ENCODE peak calls at places on chromosomes 16 and 17, in seven cellular contexts. One of them, this sample, is unnamed.

GRCh38 chr16:81514041-81514559 is 69.5 kb downstream of the CMIP start:
- DNase-seq in H9: no peak
- DNase-seq in WTC11: no peak
- DNase-seq in left ventricle myocardium inferior: no peak
- DNase-seq in nephron progenitor cell: no peak
- DNase-seq in cardiac fibroblast: no peak
- DNase-seq in AG09309: no peak
- DNase-seq in this sample: no peak

GRCh38 chr16:57544129-57544653 is 1.7 kb downstream of the ADGRG5 start:
- DNase-seq in H9: peak
- DNase-seq in WTC11: no peak
- DNase-seq in left ventricle myocardium inferior: no peak
- DNase-seq in nephron progenitor cell: no peak
- DNase-seq in cardiac fibroblast: no peak
- DNase-seq in AG09309: no peak
- DNase-seq in this sample: peak

GRCh38 chr17:40915721-40916256 is 21.7 kb downstream of the KRT23 start:
- DNase-seq in H9: no peak
- DNase-seq in WTC11: no peak
- DNase-seq in left ventricle myocardium inferior: no peak
- DNase-seq in nephron progenitor cell: no peak
- DNase-seq in cardiac fibroblast: peak
- DNase-seq in AG09309: peak
- DNase-seq in this sample: no peak

GRCh38 chr17:28928061-28928460 is 23.3 kb downstream of the PHF12 start:
- DNase-seq in H9: no peak
- DNase-seq in WTC11: no peak
- DNase-seq in left ventricle myocardium inferior: no peak
- DNase-seq in nephron progenitor cell: no peak
- DNase-seq in cardiac fibroblast: peak
- DNase-seq in AG09309: no peak
- DNase-seq in this sample: no peak

GRCh38 chr17:1724869-1725641 is 551 bp downstream of the WDR81 start:
- DNase-seq in H9: no peak
- DNase-seq in WTC11: peak
- DNase-seq in left ventricle myocardium inferior: no peak
- DNase-seq in nephron progenitor cell: peak
- DNase-seq in cardiac fibroblast: no peak
- DNase-seq in AG09309: no peak
- DNase-seq in this sample: no peak

GRCh38 chr17:6101706-6102105 is 31.5 kb downstream of the WSCD1 start:
- DNase-seq in H9: no peak
- DNase-seq in WTC11: no peak
- DNase-seq in left ventricle myocardium inferior: no peak
- DNase-seq in nephron progenitor cell: no peak
- DNase-seq in cardiac fibroblast: no peak
- DNase-seq in AG09309: no peak
- DNase-seq in this sample: no peak

GRCh38 chr16:62363451-62363850 is 327.2 kb upstream of the CDH8 start:
- DNase-seq in H9: peak
- DNase-seq in WTC11: no peak
- DNase-seq in left ventricle myocardium inferior: no peak
- DNase-seq in nephron progenitor cell: no peak
- DNase-seq in cardiac fibroblast: no peak
- DNase-seq in AG09309: no peak
- DNase-seq in this sample: no peak

GRCh38 chr16:47463771-47464624 is 2.9 kb downstream of the PHKB start:
- DNase-seq in H9: no peak
- DNase-seq in WTC11: no peak
- DNase-seq in left ventricle myocardium inferior: no peak
- DNase-seq in nephron progenitor cell: no peak
- DNase-seq in cardiac fibroblast: no peak
- DNase-seq in AG09309: no peak
- DNase-seq in this sample: no peak

GRCh38 chr17:43570518-43570928 is 24.4 kb upstream of the ETV4 start:
- DNase-seq in H9: no peak
- DNase-seq in WTC11: no peak
- DNase-seq in left ventricle myocardium inferior: no peak
- DNase-seq in nephron progenitor cell: no peak
- DNase-seq in cardiac fibroblast: peak
- DNase-seq in AG09309: no peak
- DNase-seq in this sample: no peak

GRCh38 chr16:81837312-81837748 is 58.2 kb downstream of the PLCG2 start:
- DNase-seq in H9: no peak
- DNase-seq in WTC11: no peak
- DNase-seq in left ventricle myocardium inferior: no peak
- DNase-seq in nephron progenitor cell: no peak
- DNase-seq in cardiac fibroblast: no peak
- DNase-seq in AG09309: no peak
- DNase-seq in this sample: no peak

GRCh38 chr17:40177275-40177874 is at the start of gene RAPGEFL1:
- DNase-seq in H9: peak
- DNase-seq in WTC11: peak
- DNase-seq in left ventricle myocardium inferior: peak
- DNase-seq in nephron progenitor cell: peak
- DNase-seq in cardiac fibroblast: peak
- DNase-seq in AG09309: no peak
- DNase-seq in this sample: peak

GRCh38 chr16:67533024-67533560 is 4.5 kb downstream of the RIPOR1 start:
- DNase-seq in H9: no peak
- DNase-seq in WTC11: no peak
- DNase-seq in left ventricle myocardium inferior: no peak
- DNase-seq in nephron progenitor cell: no peak
- DNase-seq in cardiac fibroblast: no peak
- DNase-seq in AG09309: no peak
- DNase-seq in this sample: no peak

GRCh38 chr17:15290605-15291004 is 25.5 kb upstream of the PMP22 start:
- DNase-seq in H9: no peak
- DNase-seq in WTC11: no peak
- DNase-seq in left ventricle myocardium inferior: no peak
- DNase-seq in nephron progenitor cell: no peak
- DNase-seq in cardiac fibroblast: peak
- DNase-seq in AG09309: no peak
- DNase-seq in this sample: no peak

GRCh38 chr16:53457670-53458069 is 23.4 kb downstream of the RBL2 start:
- DNase-seq in H9: no peak
- DNase-seq in WTC11: no peak
- DNase-seq in left ventricle myocardium inferior: no peak
- DNase-seq in nephron progenitor cell: no peak
- DNase-seq in cardiac fibroblast: no peak
- DNase-seq in AG09309: no peak
- DNase-seq in this sample: peak

GRCh38 chr16:86806838-86807351 is 228.5 kb downstream of the FOXL1 start:
- DNase-seq in H9: peak
- DNase-seq in WTC11: peak
- DNase-seq in left ventricle myocardium inferior: no peak
- DNase-seq in nephron progenitor cell: peak
- DNase-seq in cardiac fibroblast: no peak
- DNase-seq in AG09309: no peak
- DNase-seq in this sample: no peak

GRCh38 chr16:57859331-57859730 is 57.0 kb upstream of the KIFC3 start:
- DNase-seq in H9: no peak
- DNase-seq in WTC11: peak
- DNase-seq in left ventricle myocardium inferior: no peak
- DNase-seq in nephron progenitor cell: no peak
- DNase-seq in cardiac fibroblast: peak
- DNase-seq in AG09309: no peak
- DNase-seq in this sample: no peak

GRCh38 chr17:75589017-75589918 is 1.7 kb downstream of the MYO15B start:
- DNase-seq in H9: peak
- DNase-seq in WTC11: peak
- DNase-seq in left ventricle myocardium inferior: peak
- DNase-seq in nephron progenitor cell: peak
- DNase-seq in cardiac fibroblast: peak
- DNase-seq in AG09309: peak
- DNase-seq in this sample: peak

GRCh38 chr16:56950881-56951771 is 10.6 kb upstream of the CETP start:
- DNase-seq in H9: peak
- DNase-seq in WTC11: peak
- DNase-seq in left ventricle myocardium inferior: peak
- DNase-seq in nephron progenitor cell: peak
- DNase-seq in cardiac fibroblast: peak
- DNase-seq in AG09309: no peak
- DNase-seq in this sample: peak

GRCh38 chr16:46862555-46863447 is 21.4 kb upstream of the GPT2 start:
- DNase-seq in H9: no peak
- DNase-seq in WTC11: no peak
- DNase-seq in left ventricle myocardium inferior: no peak
- DNase-seq in nephron progenitor cell: no peak
- DNase-seq in cardiac fibroblast: peak
- DNase-seq in AG09309: no peak
- DNase-seq in this sample: no peak

DNA sequence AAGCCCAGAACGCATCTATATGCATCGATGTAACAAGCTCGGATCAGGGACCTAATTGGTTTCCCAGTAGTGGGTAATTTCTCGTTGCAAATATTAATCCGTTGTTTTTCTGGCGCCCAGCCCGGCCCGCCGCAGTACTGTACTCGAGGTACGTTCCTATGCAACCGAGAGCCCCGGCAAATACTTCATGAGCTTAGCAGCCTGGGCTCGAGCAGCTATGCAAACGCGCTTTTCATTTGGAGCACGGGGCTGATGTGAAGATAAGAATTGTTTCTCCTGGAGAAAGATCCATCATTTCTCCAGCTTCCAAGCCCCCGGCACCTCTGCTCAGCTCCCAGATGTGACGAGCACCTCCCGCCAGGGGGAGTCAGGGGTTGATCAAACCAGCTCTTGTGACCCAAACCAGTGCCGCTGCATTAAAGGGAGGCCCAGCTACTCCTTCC is 229.8 kb downstream of the KATNIP start:
- DNase-seq in H9: peak
- DNase-seq in WTC11: peak
- DNase-seq in left ventricle myocardium inferior: no peak
- DNase-seq in nephron progenitor cell: peak
- DNase-seq in cardiac fibroblast: peak
- DNase-seq in AG09309: peak
- DNase-seq in this sample: no peak
- TF ChIP-seq CTCF in H9: peak
- TF ChIP-seq CTCF in WTC11: peak
- TF ChIP-seq CTCF in left ventricle myocardium inferior: peak
- TF ChIP-seq CTCF in nephron progenitor cell: peak
- TF ChIP-seq CTCF in cardiac fibroblast: peak
- TF ChIP-seq CTCF in AG09309: peak
- TF ChIP-seq CTCF in this sample: no peak

GRCh38 chr17:38883592-38884526 is 14.0 kb downstream of the LASP1 start:
- DNase-seq in H9: peak
- DNase-seq in WTC11: no peak
- DNase-seq in left ventricle myocardium inferior: no peak
- DNase-seq in nephron progenitor cell: no peak
- DNase-seq in cardiac fibroblast: peak
- DNase-seq in AG09309: no peak
- DNase-seq in this sample: no peak
- TF ChIP-seq CTCF in H9: no peak
- TF ChIP-seq CTCF in WTC11: no peak
- TF ChIP-seq CTCF in left ventricle myocardium inferior: peak
- TF ChIP-seq CTCF in nephron progenitor cell: no peak
- TF ChIP-seq CTCF in cardiac fibroblast: peak
- TF ChIP-seq CTCF in AG09309: no peak
- TF ChIP-seq CTCF in this sample: peak

DNA sequence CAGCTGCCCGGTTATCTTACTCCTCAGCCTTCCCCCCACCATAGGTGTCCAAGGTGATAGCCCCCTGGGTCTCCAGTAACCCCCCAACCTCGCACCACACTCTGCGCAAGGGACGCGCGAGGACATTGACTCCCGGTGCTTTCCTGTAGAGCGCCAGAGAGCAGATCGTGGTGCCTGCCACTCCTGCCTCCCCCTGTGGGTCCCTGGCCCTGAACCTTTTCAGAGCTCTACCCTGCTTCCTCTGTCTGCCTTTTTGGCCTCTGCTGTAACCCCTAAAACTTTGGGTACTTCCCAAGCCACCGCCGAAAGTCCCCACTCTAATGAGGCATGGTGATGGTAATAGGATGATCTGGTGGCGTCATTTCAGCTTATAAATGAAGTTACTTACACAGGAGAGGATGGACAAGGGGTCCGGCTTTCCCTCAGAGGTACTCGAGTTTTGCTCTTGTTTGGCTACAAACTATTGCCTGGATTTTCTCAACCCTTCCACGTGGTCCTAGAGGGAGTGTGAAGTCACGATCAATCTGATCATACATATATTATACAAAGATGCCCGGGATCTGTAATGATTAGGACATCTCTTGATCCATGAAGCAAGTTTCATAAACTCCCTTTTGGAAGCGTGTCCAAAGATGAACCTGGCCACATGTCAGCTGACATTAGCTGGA is 2.1 kb upstream of the CDH11 start:
- DNase-seq in H9: no peak
- DNase-seq in WTC11: no peak
- DNase-seq in left ventricle myocardium inferior: no peak
- DNase-seq in nephron progenitor cell: no peak
- DNase-seq in cardiac fibroblast: no peak
- DNase-seq in AG09309: no peak
- DNase-seq in this sample: no peak
- TF ChIP-seq CTCF in H9: no peak
- TF ChIP-seq CTCF in WTC11: no peak
- TF ChIP-seq CTCF in left ventricle myocardium inferior: no peak
- TF ChIP-seq CTCF in nephron progenitor cell: no peak
- TF ChIP-seq CTCF in cardiac fibroblast: no peak
- TF ChIP-seq CTCF in AG09309: no peak
- TF ChIP-seq CTCF in this sample: no peak

GRCh38 chr17:61554209-61554608 is 36.8 kb downstream of the NACA2 start:
- DNase-seq in H9: no peak
- DNase-seq in WTC11: no peak
- DNase-seq in left ventricle myocardium inferior: no peak
- DNase-seq in nephron progenitor cell: no peak
- DNase-seq in cardiac fibroblast: no peak
- DNase-seq in AG09309: no peak
- DNase-seq in this sample: no peak

GRCh38 chr17:61547113-61547512 is 43.9 kb downstream of the NACA2 start:
- DNase-seq in H9: no peak
- DNase-seq in WTC11: no peak
- DNase-seq in left ventricle myocardium inferior: no peak
- DNase-seq in nephron progenitor cell: no peak
- DNase-seq in cardiac fibroblast: no peak
- DNase-seq in AG09309: no peak
- DNase-seq in this sample: no peak

GRCh38 chr17:61556224-61557188 is 34.5 kb downstream of the NACA2 start:
- DNase-seq in H9: no peak
- DNase-seq in WTC11: no peak
- DNase-seq in left ventricle myocardium inferior: no peak
- DNase-seq in nephron progenitor cell: no peak
- DNase-seq in cardiac fibroblast: no peak
- DNase-seq in AG09309: no peak
- DNase-seq in this sample: no peak

GRCh38 chr17:61555127-61555531 is 35.9 kb downstream of the NACA2 start:
- DNase-seq in H9: no peak
- DNase-seq in WTC11: no peak
- DNase-seq in left ventricle myocardium inferior: no peak
- DNase-seq in nephron progenitor cell: no peak
- DNase-seq in cardiac fibroblast: no peak
- DNase-seq in AG09309: no peak
- DNase-seq in this sample: no peak

DNA sequence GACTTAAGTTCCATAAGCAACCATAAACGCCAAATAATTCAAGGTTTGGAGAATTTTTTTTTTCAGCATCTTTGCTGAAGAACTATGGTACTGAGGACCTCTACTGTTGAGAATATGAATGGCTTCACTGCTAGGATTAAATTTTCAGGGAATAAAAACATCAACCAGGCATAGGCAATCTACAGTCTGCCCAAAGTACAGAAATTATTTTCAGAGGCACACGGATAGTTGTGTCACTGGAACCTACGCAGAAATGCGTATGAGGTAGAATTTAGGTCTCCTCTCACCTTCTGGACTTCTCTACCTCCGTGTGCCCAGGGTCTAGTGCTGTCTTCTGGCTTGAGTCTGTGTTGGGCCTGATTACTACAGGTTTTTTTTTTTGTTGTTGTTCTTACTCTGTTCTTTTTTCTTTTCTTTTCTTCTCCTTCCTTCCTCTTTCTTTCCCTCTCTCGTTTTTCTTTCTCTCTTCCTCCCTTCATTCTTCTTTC is 39.7 kb downstream of the NACA2 start:
- DNase-seq in H9: no peak
- DNase-seq in WTC11: no peak
- DNase-seq in left ventricle myocardium inferior: no peak
- DNase-seq in nephron progenitor cell: no peak
- DNase-seq in cardiac fibroblast: peak
- DNase-seq in AG09309: no peak
- DNase-seq in this sample: no peak
- TF ChIP-seq CTCF in H9: peak
- TF ChIP-seq CTCF in WTC11: no peak
- TF ChIP-seq CTCF in left ventricle myocardium inferior: peak
- TF ChIP-seq CTCF in nephron progenitor cell: peak
- TF ChIP-seq CTCF in cardiac fibroblast: peak
- TF ChIP-seq CTCF in AG09309: peak
- TF ChIP-seq CTCF in this sample: peak

This sample was measured in transverse colon.